ENCODE peak calls at places on chromosome 6, in eight cellular contexts. One of them, this sample, is unnamed.

GRCh38 chr6:161917645-161918044 is 643.8 kb upstream of the AGPAT4 start:
- DNase-seq in AML-193: no peak
- DNase-seq in K562: no peak
- DNase-seq in smooth muscle cell of the brain vasculature: no peak
- DNase-seq in T-helper 17 cell: no peak
- DNase-seq in T-helper 2 cell treated with Interferon-gamma antibody and Interleukin-4, amounts not matched to agents 5 μg/mL and 100 μg/mL, for 36 hours: no peak
- DNase-seq in hippocampal formation: no peak
- DNase-seq in heart right ventricle: no peak
- DNase-seq in this sample: no peak

GRCh38 chr6:6861346-6861745 is 246.4 kb upstream of the RREB1 start:
- DNase-seq in AML-193: no peak
- DNase-seq in K562: no peak
- DNase-seq in smooth muscle cell of the brain vasculature: no peak
- DNase-seq in T-helper 17 cell: no peak
- DNase-seq in T-helper 2 cell treated with Interferon-gamma antibody and Interleukin-4, amounts not matched to agents 5 μg/mL and 100 μg/mL, for 36 hours: no peak
- DNase-seq in hippocampal formation: no peak
- DNase-seq in heart right ventricle: no peak
- DNase-seq in this sample: no peak

GRCh38 chr6:2378891-2379652 is 133.7 kb upstream of the GMDS start:
- DNase-seq in AML-193: no peak
- DNase-seq in K562: no peak
- DNase-seq in smooth muscle cell of the brain vasculature: no peak
- DNase-seq in T-helper 17 cell: no peak
- DNase-seq in T-helper 2 cell treated with Interferon-gamma antibody and Interleukin-4, amounts not matched to agents 5 μg/mL and 100 μg/mL, for 36 hours: no peak
- DNase-seq in hippocampal formation: no peak
- DNase-seq in heart right ventricle: no peak
- DNase-seq in this sample: no peak

GRCh38 chr6:124963416-124964083 is 1.3 kb downstream of the RNF217 start:
- DNase-seq in AML-193: no peak
- DNase-seq in K562: no peak
- DNase-seq in smooth muscle cell of the brain vasculature: no peak
- DNase-seq in T-helper 17 cell: no peak
- DNase-seq in T-helper 2 cell treated with Interferon-gamma antibody and Interleukin-4, amounts not matched to agents 5 μg/mL and 100 μg/mL, for 36 hours: no peak
- DNase-seq in hippocampal formation: peak
- DNase-seq in heart right ventricle: no peak
- DNase-seq in this sample: no peak

GRCh38 chr6:692858-693736 is at the start of gene EXOC2:
- DNase-seq in AML-193: peak
- DNase-seq in K562: peak
- DNase-seq in smooth muscle cell of the brain vasculature: peak
- DNase-seq in T-helper 17 cell: peak
- DNase-seq in T-helper 2 cell treated with Interferon-gamma antibody and Interleukin-4, amounts not matched to agents 5 μg/mL and 100 μg/mL, for 36 hours: peak
- DNase-seq in hippocampal formation: peak
- DNase-seq in heart right ventricle: peak
- DNase-seq in this sample: peak

GRCh38 chr6:158042245-158042798 is 60.7 kb downstream of the SYNJ2 start:
- DNase-seq in AML-193: no peak
- DNase-seq in K562: peak
- DNase-seq in smooth muscle cell of the brain vasculature: no peak
- DNase-seq in T-helper 17 cell: no peak
- DNase-seq in T-helper 2 cell treated with Interferon-gamma antibody and Interleukin-4, amounts not matched to agents 5 μg/mL and 100 μg/mL, for 36 hours: no peak
- DNase-seq in hippocampal formation: no peak
- DNase-seq in heart right ventricle: peak
- DNase-seq in this sample: no peak

GRCh38 chr6:108080010-108080780 is 5.7 kb upstream of the OSTM1 start:
- DNase-seq in AML-193: no peak
- DNase-seq in K562: no peak
- DNase-seq in smooth muscle cell of the brain vasculature: peak
- DNase-seq in T-helper 17 cell: no peak
- DNase-seq in T-helper 2 cell treated with Interferon-gamma antibody and Interleukin-4, amounts not matched to agents 5 μg/mL and 100 μg/mL, for 36 hours: no peak
- DNase-seq in hippocampal formation: no peak
- DNase-seq in heart right ventricle: no peak
- DNase-seq in this sample: no peak

GRCh38 chr6:161476711-161477110 is 202.8 kb upstream of the AGPAT4 start:
- DNase-seq in AML-193: no peak
- DNase-seq in K562: no peak
- DNase-seq in smooth muscle cell of the brain vasculature: no peak
- DNase-seq in T-helper 17 cell: no peak
- DNase-seq in T-helper 2 cell treated with Interferon-gamma antibody and Interleukin-4, amounts not matched to agents 5 μg/mL and 100 μg/mL, for 36 hours: no peak
- DNase-seq in hippocampal formation: no peak
- DNase-seq in heart right ventricle: no peak
- DNase-seq in this sample: no peak

GRCh38 chr6:13063300-13063918 is 264.9 kb downstream of the TBC1D7 start:
- DNase-seq in AML-193: no peak
- DNase-seq in K562: no peak
- DNase-seq in smooth muscle cell of the brain vasculature: no peak
- DNase-seq in T-helper 17 cell: no peak
- DNase-seq in T-helper 2 cell treated with Interferon-gamma antibody and Interleukin-4, amounts not matched to agents 5 μg/mL and 100 μg/mL, for 36 hours: no peak
- DNase-seq in hippocampal formation: no peak
- DNase-seq in heart right ventricle: no peak
- DNase-seq in this sample: no peak

This sample was measured in DMS 273 treated with DMSO at 0.1 percent for 48 hours.